ENCODE peak calls at places on chromosomes 12 and 14, in ten cellular contexts. B is HuH-7; T is IMR-90; Y is transverse colon; S is stimulated activated naive CD8-positive, alpha-beta T cell treated with anti-CD3 and anti-CD28 coated beads, Interleukin-15, Interleukin-2, amounts not matched to agents 100 U/mL and 50 U/mL, for 24 hours; N is K562; A is activated T-cell treated with anti-CD3 and anti-CD28 coated beads for 24 hours; O is activated CD8-positive, alpha-beta memory T cell treated with anti-CD3 and anti-CD28 coated beads, Interleukin-2, amount 50 U/mL, for 48 hours; U is neural crest cell; G is GM13977. F is an unnamed sample.

GRCh38 chr12:108857158-108857407 is 300 bp downstream of the SSH1 start:
- DNase-seq in B (no peak), T (no peak), Y (no peak), S (no peak), N (no peak), A (no peak), O (no peak), U (no peak), G (no peak), F (no peak)

GRCh38 chr12:64824500-64825142 is at the start of gene TBC1D30:
- DNase-seq in B (peak), T (peak), Y (no peak), S (peak), N (peak), A (peak), O (peak), U (peak), G (peak), F (peak)

GRCh38 chr14:22822619-22823551 is 6.8 kb upstream of the MRPL52 start:
- DNase-seq in B (peak), T (peak), Y (peak), S (peak), N (peak), A (peak), O (peak), U (peak), G (peak), F (peak)

GRCh38 chr12:49121047-49121696 is 10.0 kb downstream of the TUBA1B start:
- DNase-seq in B (peak), T (peak), Y (peak), S (no peak), N (peak), A (no peak), O (no peak), U (peak), G (no peak), F (peak)

GRCh38 chr12:5971194-5971850 is 26.3 kb upstream of the ANO2 start:
- DNase-seq in B (no peak), T (no peak), Y (no peak), S (no peak), N (no peak), A (no peak), O (no peak), U (no peak), G (no peak), F (no peak)

GRCh38 chr12:78898416-78898815 is 33.8 kb downstream of the SYT1 start:
- DNase-seq in B (no peak), T (no peak), Y (no peak), S (no peak), N (no peak), A (no peak), O (no peak), U (no peak), G (no peak), F (no peak)

GRCh38 chr14:104284107-104284592 is 145.8 kb downstream of the KIF26A start:
- DNase-seq in B (no peak), T (no peak), Y (no peak), S (no peak), N (no peak), A (no peak), O (no peak), U (no peak), G (no peak), F (no peak)

GRCh38 chr14:89833120-89833521 is 121.4 kb downstream of the EFCAB11 start:
- DNase-seq in B (no peak), T (no peak), Y (no peak), S (no peak), N (no peak), A (no peak), O (no peak), U (no peak), G (no peak), F (no peak)

GRCh38 chr14:99267871-99268775 is 3.9 kb downstream of the BCL11B start:
- DNase-seq in B (no peak), T (no peak), Y (no peak), S (peak), N (no peak), A (no peak), O (no peak), U (no peak), G (no peak), F (peak)

GRCh38 chr12:13452955-13453570 is 256.5 kb downstream of the EMP1 start:
- DNase-seq in B (no peak), T (no peak), Y (no peak), S (no peak), N (no peak), A (no peak), O (no peak), U (no peak), G (no peak), F (no peak)

GRCh38 chr12:77161944-77162343 is 96.6 kb upstream of the E2F7 start:
- DNase-seq in B (no peak), T (no peak), Y (no peak), S (no peak), N (no peak), A (no peak), O (no peak), U (no peak), G (no peak), F (no peak)

GRCh38 chr12:132176358-132176919 is 32.2 kb downstream of the NOC4L start:
- DNase-seq in B (no peak), T (no peak), Y (no peak), S (no peak), N (no peak), A (no peak), O (no peak), U (no peak), G (no peak), F (no peak)

GRCh38 chr12:102527256-102527720 is 46.9 kb upstream of the IGF1 start:
- DNase-seq in B (no peak), T (peak), Y (no peak), S (no peak), N (no peak), A (no peak), O (no peak), U (no peak), G (no peak), F (no peak)

GRCh38 chr12:88371416-88372183 is 208.7 kb downstream of the KITLG start:
- DNase-seq in B (no peak), T (no peak), Y (peak), S (no peak), N (no peak), A (no peak), O (no peak), U (no peak), G (no peak), F (no peak)

GRCh38 chr14:76768201-76768656 is 7.0 kb downstream of the VASH1 start:
- DNase-seq in B (no peak), T (no peak), Y (peak), S (peak), N (peak), A (peak), O (peak), U (no peak), G (peak), F (no peak)

GRCh38 chr12:124399622-124400021 is 104.7 kb downstream of the RFLNA start:
- DNase-seq in B (peak), T (no peak), Y (peak), S (peak), N (peak), A (peak), O (peak), U (peak), G (peak), F (no peak)

GRCh38 chr14:36316131-36316530 is 4.3 kb downstream of the MBIP start:
- DNase-seq in B (no peak), T (no peak), Y (no peak), S (no peak), N (no peak), A (no peak), O (no peak), U (no peak), G (no peak), F (no peak)

GRCh38 chr12:20510811-20511210 is 142.5 kb downstream of the PDE3A start:
- DNase-seq in B (no peak), T (no peak), Y (no peak), S (no peak), N (no peak), A (no peak), O (no peak), U (no peak), G (no peak), F (no peak)

GRCh38 chr12:27751386-27752047 is 28.5 kb upstream of the KLHL42 start:
- DNase-seq in B (no peak), T (no peak), Y (peak), S (no peak), N (no peak), A (no peak), O (no peak), U (no peak), G (no peak), F (no peak)

GRCh38 chr12:27367078-27367477 is 34.4 kb downstream of the BMAL2 start:
- DNase-seq in B (no peak), T (peak), Y (no peak), S (no peak), N (no peak), A (no peak), O (no peak), U (no peak), G (no peak), F (no peak)

GRCh38 chr12:25328082-25328712 is 77.5 kb upstream of the KRAS start:
- DNase-seq in B (peak), T (peak), Y (no peak), S (no peak), N (no peak), A (no peak), O (no peak), U (no peak), G (no peak), F (peak)

GRCh38 chr12:53961025-53961761 is 6.5 kb downstream of the HOXC12 start:
- DNase-seq in B (no peak), T (no peak), Y (no peak), S (no peak), N (peak), A (no peak), O (no peak), U (no peak), G (no peak), F (no peak)

GRCh38 chr12:120261951-120262851 is 3.3 kb downstream of the PXN start:
- DNase-seq in B (no peak), T (no peak), Y (peak), S (peak), N (peak), A (no peak), O (no peak), U (no peak), G (no peak), F (no peak)

GRCh38 chr14:77615231-77616132 is 955 bp downstream of the SPTLC2 start:
- DNase-seq in B (no peak), T (peak), Y (peak), S (peak), N (no peak), A (peak), O (peak), U (no peak), G (no peak), F (peak)

GRCh38 chr14:20986811-20987210 is 3.0 kb upstream of the METTL17 start:
- DNase-seq in B (no peak), T (peak), Y (no peak), S (no peak), N (peak), A (no peak), O (no peak), U (no peak), G (no peak), F (no peak)

GRCh38 chr14:23577004-23577681 is 1.4 kb downstream of the JPH4 start:
- DNase-seq in B (no peak), T (no peak), Y (no peak), S (no peak), N (no peak), A (no peak), O (no peak), U (no peak), G (peak), F (no peak)

GRCh38 chr14:76920572-76921175 is 94.5 kb downstream of the LRRC74A start:
- DNase-seq in B (no peak), T (no peak), Y (no peak), S (no peak), N (no peak), A (no peak), O (no peak), U (no peak), G (no peak), F (peak)

GRCh38 chr12:77979597-77980250 is 149.0 kb downstream of the NAV3 start:
- DNase-seq in B (no peak), T (peak), Y (no peak), S (no peak), N (no peak), A (no peak), O (no peak), U (no peak), G (no peak), F (no peak)

GRCh38 chr12:50949801-50950302 is 2.5 kb upstream of the HIGD1C start:
- DNase-seq in B (no peak), T (no peak), Y (no peak), S (no peak), N (no peak), A (no peak), O (no peak), U (no peak), G (no peak), F (no peak)

GRCh38 chr14:74575936-74576335 is 36.1 kb downstream of the LTBP2 start:
- DNase-seq in B (no peak), T (no peak), Y (no peak), S (no peak), N (no peak), A (no peak), O (no peak), U (no peak), G (no peak), F (no peak)